ENCODE peak calls at places on chromosomes 1 and 21, in seven cellular contexts. G, Y, A, N, B, I and W are unnamed samples. For H3K27me3, the result is how much of the 10 kb centered on the place peaks cover.

GRCh38 chr1:157363660-157364140 is 188.6 kb downstream of the FCRL5 start:
- DNase-seq in G (peak), Y (peak), A (no peak), N (peak), B (peak), I (peak), W (peak)

GRCh38 chr1:197737916-197738315 is 37.4 kb downstream of the DENND1B start:
- DNase-seq in G (no peak), Y (no peak), A (no peak), N (no peak), B (no peak), I (no peak), W (no peak)

GRCh38 chr1:81551942-81552341 is 248.8 kb upstream of the ADGRL2 start:
- DNase-seq in G (no peak), Y (no peak), A (no peak), N (no peak), B (peak), I (no peak), W (no peak)

GRCh38 chr1:153598309-153599172 is 14.4 kb downstream of the S100A16 start:
- DNase-seq in G (no peak), Y (no peak), A (no peak), N (peak), B (peak), I (peak), W (peak)

GRCh38 chr21:40457741-40458140 is 389.2 kb downstream of the DSCAM start:
- DNase-seq in G (no peak), Y (no peak), A (no peak), N (no peak), B (no peak), I (no peak), W (no peak)

GRCh38 chr1:70966018-70966638 is 81.5 kb downstream of the PTGER3 start:
- DNase-seq in G (no peak), Y (no peak), A (no peak), N (peak), B (no peak), I (peak), W (no peak)

GRCh38 chr1:203320546-203321272 is 15.4 kb downstream of the BTG2 start:
- DNase-seq in G (peak), Y (no peak), A (no peak), N (peak), B (peak), I (peak), W (peak)

GRCh38 chr1:151968058-151968457 is 25.6 kb downstream of the S100A10 start:
- DNase-seq in G (no peak), Y (peak), A (peak), N (peak), B (peak), I (peak), W (no peak)

GRCh38 chr1:184164529-184164928 is 113.0 kb downstream of the TSEN15 start:
- DNase-seq in G (no peak), Y (no peak), A (no peak), N (no peak), B (no peak), I (no peak), W (peak)

GRCh38 chr1:38085666-38086305 is 39.2 kb upstream of the POU3F1 start:
- DNase-seq in G (no peak), Y (no peak), A (no peak), N (no peak), B (no peak), I (no peak), W (no peak)

GRCh38 chr1:53543130-53543770 is 84.1 kb downstream of the DMRTB1 start:
- DNase-seq in G (no peak), Y (no peak), A (peak), N (no peak), B (no peak), I (peak), W (no peak)

GRCh38 chr1:159009704-159010361 is at the start of gene IFI16:
- DNase-seq in G (no peak), Y (no peak), A (peak), N (peak), B (peak), I (peak), W (peak)

GRCh38 chr1:25677193-25677773 is 60.7 kb downstream of the MAN1C1 start:
- DNase-seq in G (no peak), Y (no peak), A (no peak), N (peak), B (no peak), I (no peak), W (no peak)

GRCh38 chr21:32770514-32771133 is 931 bp downstream of the PAXBP1 start:
- DNase-seq in G (peak), Y (no peak), A (no peak), N (peak), B (no peak), I (peak), W (peak)

GRCh38 chr1:229436178-229436577 is 2.3 kb upstream of the ACTA1 start:
- DNase-seq in G (no peak), Y (no peak), A (no peak), N (no peak), B (no peak), I (no peak), W (no peak)

GRCh38 chr1:86940599-86940998 is 26.2 kb downstream of the HS2ST1 start:
- DNase-seq in G (no peak), Y (no peak), A (no peak), N (no peak), B (no peak), I (no peak), W (no peak)

GRCh38 chr1:183804916-183805734 is at the start of gene RGL1:
- DNase-seq in G (peak), Y (peak), A (peak), N (peak), B (peak), I (peak), W (peak)

GRCh38 chr1:165355977-165356811 is at the start of gene LMX1A:
- DNase-seq in G (no peak), Y (no peak), A (peak), N (no peak), B (no peak), I (peak), W (no peak)

GRCh38 chr1:231631717-231632116 is 5.1 kb downstream of the DISC1 start:
- DNase-seq in G (no peak), Y (no peak), A (no peak), N (no peak), B (no peak), I (no peak), W (no peak)
- H3K4me3 ChIP-seq in G (no peak), Y (no peak), A (no peak), N (no peak), B (no peak), I (no peak), W (no peak)

GRCh38 chr1:115874497-115874896 is 33.6 kb upstream of the NHLH2 start:
- DNase-seq in G (no peak), Y (no peak), A (no peak), N (no peak), B (no peak), I (no peak), W (no peak)
- H3K27me3 ChIP-seq in G (under half), Y (under half), A (under half), N (under half), B (under half), I (under half), W (under half)

GRCh38 chr1:115781343-115781742 is 12.8 kb upstream of the CASQ2 start:
- DNase-seq in G (no peak), Y (no peak), A (no peak), N (no peak), B (peak), I (peak), W (no peak)
- H3K4me3 ChIP-seq in G (no peak), Y (no peak), A (no peak), N (no peak), B (no peak), I (no peak), W (no peak)

DNA sequence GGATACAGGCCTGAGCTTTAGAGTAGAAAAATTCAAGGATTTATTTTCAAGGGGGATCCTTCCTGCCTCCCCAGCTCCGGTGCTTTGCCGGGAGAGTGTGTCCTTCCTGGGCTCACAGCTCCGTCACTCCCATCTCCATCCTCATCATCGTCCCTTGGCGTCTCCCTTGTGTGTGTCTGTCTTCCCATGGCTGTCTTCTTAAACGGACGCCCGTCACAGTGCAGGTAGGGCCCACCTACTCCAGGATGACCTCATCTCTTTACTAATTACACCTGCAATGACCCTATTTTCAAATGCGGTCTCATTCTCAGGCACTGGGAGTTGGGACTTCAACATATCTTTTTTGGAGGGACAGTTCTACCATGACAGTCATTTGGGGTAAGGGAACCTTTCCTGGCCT is 320.3 kb upstream of the C1orf174 start:
- DNase-seq in G (no peak), Y (no peak), A (no peak), N (no peak), B (no peak), I (no peak), W (no peak)
- H3K27me3 ChIP-seq in G (under half), Y (under half), A (under half), N (under half), B (under half), I (under half), W (under half)

GRCh38 chr21:45555251-45555556 is 13.0 kb upstream of the SLC19A1 start:
- DNase-seq in G (no peak), Y (no peak), A (no peak), N (no peak), B (no peak), I (no peak), W (no peak)
- H3K4me3 ChIP-seq in G (peak), Y (peak), A (peak), N (no peak), B (no peak), I (peak), W (no peak)

GRCh38 chr1:172236958-172237357 is 183.5 kb upstream of the C1orf105 start:
- DNase-seq in G (no peak), Y (no peak), A (no peak), N (no peak), B (no peak), I (no peak), W (no peak)
- H3K27me3 ChIP-seq in G (under half), Y (under half), A (under half), N (under half), B (under half), I (under half), W (under half)

GRCh38 chr1:170168263-170168662 is 22.5 kb downstream of the NTMT2 start:
- DNase-seq in G (no peak), Y (no peak), A (no peak), N (peak), B (peak), I (peak), W (no peak)
- H3K4me3 ChIP-seq in G (no peak), Y (no peak), A (no peak), N (peak), B (peak), I (peak), W (no peak)

GRCh38 chr1:200029624-200030074 is 2.1 kb downstream of the NR5A2 start:
- DNase-seq in G (peak), Y (no peak), A (no peak), N (no peak), B (no peak), I (no peak), W (no peak)
- H3K27me3 ChIP-seq in G (under half), Y (under half), A (half or more), N (half or more), B (under half), I (half or more), W (under half)

DNA sequence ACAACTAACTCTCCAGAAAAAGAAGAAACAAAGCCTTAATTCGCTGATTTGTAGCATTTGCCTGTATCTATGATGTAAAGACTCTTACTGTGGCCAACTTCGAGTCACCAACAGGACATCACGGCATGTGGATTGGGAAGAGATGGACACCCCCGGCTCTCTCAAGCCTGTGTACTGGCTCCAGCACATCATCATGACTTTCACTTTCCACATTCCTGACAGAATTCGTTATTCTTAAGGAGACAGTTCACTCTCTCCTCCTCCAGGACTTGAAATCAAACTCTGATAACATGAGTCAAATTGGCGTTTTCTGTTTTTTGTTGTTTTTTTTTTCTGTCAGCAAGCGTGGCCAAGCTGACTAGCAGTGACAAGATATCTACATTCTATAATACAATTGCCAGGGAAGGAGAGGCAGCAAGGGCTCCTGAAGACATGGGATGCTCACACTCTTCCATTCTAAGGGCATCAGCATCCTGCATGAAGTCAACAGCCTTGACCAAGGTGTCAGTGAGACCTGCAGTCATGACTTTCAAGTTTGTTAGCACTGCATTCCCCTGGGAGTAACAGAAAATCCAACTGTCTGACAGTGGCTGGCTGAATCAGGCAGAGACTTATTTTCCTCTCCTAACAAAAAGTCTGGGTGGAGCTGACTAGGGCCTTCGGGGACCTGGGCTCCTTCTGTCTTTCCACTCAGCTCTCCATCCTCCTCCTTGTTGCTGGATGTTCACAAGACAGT is 13.3 kb upstream of the TRAF3IP3 start:
- DNase-seq in G (no peak), Y (no peak), A (no peak), N (no peak), B (peak), I (peak), W (no peak)
- H3K4me3 ChIP-seq in G (no peak), Y (no peak), A (no peak), N (no peak), B (peak), I (peak), W (no peak)